ENCODE peak calls at places on chromosomes 12 and 14, in ten cellular contexts. One of them, this sample, is unnamed.

GRCh38 chr12:29741342-29742241 is 42.1 kb downstream of the TMTC1 start:
- DNase-seq in MCF 10A: peak
- DNase-seq in B cell: no peak
- DNase-seq in choroid plexus epithelial cell: peak
- DNase-seq in HepG2: no peak
- DNase-seq in tibial nerve: no peak
- DNase-seq in fibroblast of mammary gland: peak
- DNase-seq in heart left ventricle: no peak
- DNase-seq in BJ: peak
- DNase-seq in A549: no peak
- DNase-seq in this sample: peak

GRCh38 chr12:4562034-4562657 is at the start of gene DYRK4:
- DNase-seq in MCF 10A: no peak
- DNase-seq in B cell: peak
- DNase-seq in choroid plexus epithelial cell: peak
- DNase-seq in HepG2: peak
- DNase-seq in tibial nerve: peak
- DNase-seq in fibroblast of mammary gland: peak
- DNase-seq in heart left ventricle: peak
- DNase-seq in BJ: no peak
- DNase-seq in A549: no peak
- DNase-seq in this sample: peak

GRCh38 chr12:69998011-69998410 is 173.0 kb downstream of the MYRFL start:
- DNase-seq in MCF 10A: no peak
- DNase-seq in B cell: no peak
- DNase-seq in choroid plexus epithelial cell: no peak
- DNase-seq in HepG2: no peak
- DNase-seq in tibial nerve: no peak
- DNase-seq in fibroblast of mammary gland: no peak
- DNase-seq in heart left ventricle: no peak
- DNase-seq in BJ: no peak
- DNase-seq in A549: no peak
- DNase-seq in this sample: no peak

GRCh38 chr12:47184813-47185212 is 105.1 kb upstream of the AMIGO2 start:
- DNase-seq in MCF 10A: peak
- DNase-seq in B cell: no peak
- DNase-seq in choroid plexus epithelial cell: peak
- DNase-seq in HepG2: no peak
- DNase-seq in tibial nerve: no peak
- DNase-seq in fibroblast of mammary gland: no peak
- DNase-seq in heart left ventricle: no peak
- DNase-seq in BJ: no peak
- DNase-seq in A549: no peak
- DNase-seq in this sample: no peak

GRCh38 chr14:69034612-69035262 is 55.6 kb upstream of the ACTN1 start:
- DNase-seq in MCF 10A: peak
- DNase-seq in B cell: no peak
- DNase-seq in choroid plexus epithelial cell: peak
- DNase-seq in HepG2: no peak
- DNase-seq in tibial nerve: no peak
- DNase-seq in fibroblast of mammary gland: no peak
- DNase-seq in heart left ventricle: no peak
- DNase-seq in BJ: no peak
- DNase-seq in A549: no peak
- DNase-seq in this sample: peak

GRCh38 chr12:68856510-68856909 is 48.5 kb downstream of the MDM2 start:
- DNase-seq in MCF 10A: no peak
- DNase-seq in B cell: no peak
- DNase-seq in choroid plexus epithelial cell: no peak
- DNase-seq in HepG2: no peak
- DNase-seq in tibial nerve: no peak
- DNase-seq in fibroblast of mammary gland: no peak
- DNase-seq in heart left ventricle: no peak
- DNase-seq in BJ: no peak
- DNase-seq in A549: no peak
- DNase-seq in this sample: no peak

GRCh38 chr14:96309907-96310330 is 53.2 kb downstream of the ATG2B start:
- DNase-seq in MCF 10A: no peak
- DNase-seq in B cell: no peak
- DNase-seq in choroid plexus epithelial cell: peak
- DNase-seq in HepG2: peak
- DNase-seq in tibial nerve: no peak
- DNase-seq in fibroblast of mammary gland: peak
- DNase-seq in heart left ventricle: no peak
- DNase-seq in BJ: no peak
- DNase-seq in A549: peak
- DNase-seq in this sample: no peak

GRCh38 chr14:93894992-93895391 is 32.2 kb upstream of the FAM181A start:
- DNase-seq in MCF 10A: no peak
- DNase-seq in B cell: no peak
- DNase-seq in choroid plexus epithelial cell: no peak
- DNase-seq in HepG2: no peak
- DNase-seq in tibial nerve: no peak
- DNase-seq in fibroblast of mammary gland: no peak
- DNase-seq in heart left ventricle: no peak
- DNase-seq in BJ: no peak
- DNase-seq in A549: no peak
- DNase-seq in this sample: no peak

GRCh38 chr12:54251667-54252284 is 28.1 kb downstream of the CBX5 start:
- DNase-seq in MCF 10A: peak
- DNase-seq in B cell: peak
- DNase-seq in choroid plexus epithelial cell: peak
- DNase-seq in HepG2: peak
- DNase-seq in tibial nerve: no peak
- DNase-seq in fibroblast of mammary gland: peak
- DNase-seq in heart left ventricle: no peak
- DNase-seq in BJ: no peak
- DNase-seq in A549: peak
- DNase-seq in this sample: peak

GRCh38 chr12:6163554-6164060 is 36.6 kb upstream of the CD9 start:
- DNase-seq in MCF 10A: no peak
- DNase-seq in B cell: no peak
- DNase-seq in choroid plexus epithelial cell: no peak
- DNase-seq in HepG2: no peak
- DNase-seq in tibial nerve: no peak
- DNase-seq in fibroblast of mammary gland: no peak
- DNase-seq in heart left ventricle: no peak
- DNase-seq in BJ: no peak
- DNase-seq in A549: no peak
- DNase-seq in this sample: no peak

GRCh38 chr12:101086490-101086889 is 123.5 kb downstream of the SLC5A8 start:
- DNase-seq in MCF 10A: peak
- DNase-seq in B cell: no peak
- DNase-seq in choroid plexus epithelial cell: peak
- DNase-seq in HepG2: no peak
- DNase-seq in tibial nerve: no peak
- DNase-seq in fibroblast of mammary gland: peak
- DNase-seq in heart left ventricle: no peak
- DNase-seq in BJ: peak
- DNase-seq in A549: no peak
- DNase-seq in this sample: peak

DNA sequence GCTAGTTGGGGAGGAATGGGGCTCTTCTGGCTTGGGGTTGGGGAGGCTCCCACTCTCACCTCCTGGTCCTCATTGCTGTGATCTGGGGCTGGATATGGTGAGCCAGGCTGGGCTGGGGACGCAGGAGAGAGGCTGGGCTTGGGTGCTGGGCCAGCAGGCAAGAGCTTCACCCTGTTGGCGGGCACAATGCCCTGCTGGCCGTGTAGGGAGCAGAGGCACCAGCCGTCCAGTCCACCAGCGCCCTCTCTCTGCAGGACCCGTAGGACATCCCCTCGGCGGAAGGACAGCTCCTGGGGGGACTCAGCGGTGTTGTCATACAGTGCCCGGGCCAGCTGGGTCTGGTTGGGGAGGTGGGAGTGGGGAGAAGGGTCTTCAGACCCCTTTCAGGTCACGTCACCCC is 4.5 kb downstream of the EFS start:
- DNase-seq in MCF 10A: no peak
- DNase-seq in B cell: no peak
- DNase-seq in choroid plexus epithelial cell: no peak
- DNase-seq in HepG2: peak
- DNase-seq in tibial nerve: no peak
- DNase-seq in fibroblast of mammary gland: no peak
- DNase-seq in heart left ventricle: no peak
- DNase-seq in BJ: no peak
- DNase-seq in A549: peak
- DNase-seq in this sample: no peak
- TF ChIP-seq CTCF in MCF 10A: no peak
- TF ChIP-seq CTCF in B cell: no peak
- TF ChIP-seq CTCF in choroid plexus epithelial cell: no peak
- TF ChIP-seq CTCF in HepG2: peak
- TF ChIP-seq CTCF in tibial nerve: no peak
- TF ChIP-seq CTCF in fibroblast of mammary gland: no peak
- TF ChIP-seq CTCF in heart left ventricle: no peak
- TF ChIP-seq CTCF in BJ: peak
- TF ChIP-seq CTCF in A549: peak
- TF ChIP-seq CTCF in this sample: peak

DNA sequence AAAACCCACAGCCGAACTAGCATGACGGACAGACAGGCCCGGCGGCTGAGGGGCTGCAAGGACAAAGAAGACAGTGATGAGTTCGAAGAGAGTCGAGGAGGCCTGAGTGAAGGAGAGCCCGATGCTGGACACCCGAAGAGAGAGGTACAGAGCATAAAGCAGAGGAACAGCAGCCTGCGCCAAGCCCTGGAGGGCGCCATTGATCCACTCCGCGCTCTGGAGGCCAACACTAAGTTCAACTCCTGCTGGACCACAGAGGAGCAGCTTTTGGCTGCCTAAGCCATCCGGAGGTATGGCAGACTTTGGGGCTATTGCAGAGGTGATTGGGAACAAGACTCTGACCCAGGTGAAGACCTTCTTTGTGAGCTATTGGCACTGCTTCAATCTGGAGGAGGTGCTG is 7.8 kb upstream of the PLXNC1 start:
- DNase-seq in MCF 10A: peak
- DNase-seq in B cell: peak
- DNase-seq in choroid plexus epithelial cell: peak
- DNase-seq in HepG2: peak
- DNase-seq in tibial nerve: no peak
- DNase-seq in fibroblast of mammary gland: peak
- DNase-seq in heart left ventricle: no peak
- DNase-seq in BJ: no peak
- DNase-seq in A549: peak
- DNase-seq in this sample: no peak
- TF ChIP-seq CTCF in MCF 10A: no peak
- TF ChIP-seq CTCF in B cell: peak
- TF ChIP-seq CTCF in choroid plexus epithelial cell: peak
- TF ChIP-seq CTCF in HepG2: peak
- TF ChIP-seq CTCF in tibial nerve: no peak
- TF ChIP-seq CTCF in fibroblast of mammary gland: peak
- TF ChIP-seq CTCF in heart left ventricle: no peak
- TF ChIP-seq CTCF in BJ: peak
- TF ChIP-seq CTCF in A549: peak
- TF ChIP-seq CTCF in this sample: peak

DNA sequence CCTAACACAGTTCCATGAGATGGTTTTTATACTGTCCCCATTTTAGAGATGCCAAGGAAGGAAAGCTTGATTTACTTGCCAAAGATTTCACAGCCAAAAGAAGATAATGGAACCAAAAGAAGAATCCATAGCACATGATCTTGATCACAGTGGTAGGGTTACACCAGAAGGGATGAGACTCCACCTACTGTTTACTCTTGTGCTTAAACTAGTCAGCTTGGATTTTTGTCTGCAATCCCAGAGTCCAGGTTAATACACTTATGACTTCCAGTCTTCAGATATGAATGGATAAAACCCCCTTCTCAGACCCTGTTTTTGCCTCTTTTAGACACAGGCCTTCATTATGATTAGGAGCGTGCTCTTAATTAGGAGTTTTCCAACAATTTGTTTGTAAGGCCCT is 454.2 kb downstream of the AEBP2 start:
- DNase-seq in MCF 10A: peak
- DNase-seq in B cell: no peak
- DNase-seq in choroid plexus epithelial cell: peak
- DNase-seq in HepG2: no peak
- DNase-seq in tibial nerve: no peak
- DNase-seq in fibroblast of mammary gland: peak
- DNase-seq in heart left ventricle: no peak
- DNase-seq in BJ: no peak
- DNase-seq in A549: peak
- DNase-seq in this sample: peak
- TF ChIP-seq CTCF in MCF 10A: peak
- TF ChIP-seq CTCF in B cell: no peak
- TF ChIP-seq CTCF in choroid plexus epithelial cell: peak
- TF ChIP-seq CTCF in HepG2: peak
- TF ChIP-seq CTCF in tibial nerve: no peak
- TF ChIP-seq CTCF in fibroblast of mammary gland: peak
- TF ChIP-seq CTCF in heart left ventricle: no peak
- TF ChIP-seq CTCF in BJ: peak
- TF ChIP-seq CTCF in A549: peak
- TF ChIP-seq CTCF in this sample: peak

GRCh38 chr12:119642986-119643385 is 24.9 kb upstream of the PRKAB1 start:
- DNase-seq in MCF 10A: no peak
- DNase-seq in B cell: no peak
- DNase-seq in choroid plexus epithelial cell: no peak
- DNase-seq in HepG2: no peak
- DNase-seq in tibial nerve: no peak
- DNase-seq in fibroblast of mammary gland: no peak
- DNase-seq in heart left ventricle: no peak
- DNase-seq in BJ: no peak
- DNase-seq in A549: no peak
- DNase-seq in this sample: no peak
- TF ChIP-seq CTCF in MCF 10A: peak
- TF ChIP-seq CTCF in B cell: peak
- TF ChIP-seq CTCF in choroid plexus epithelial cell: peak
- TF ChIP-seq CTCF in HepG2: peak
- TF ChIP-seq CTCF in tibial nerve: peak
- TF ChIP-seq CTCF in fibroblast of mammary gland: no peak
- TF ChIP-seq CTCF in heart left ventricle: no peak
- TF ChIP-seq CTCF in BJ: no peak
- TF ChIP-seq CTCF in A549: no peak
- TF ChIP-seq CTCF in this sample: peak

This sample was measured in brain microvascular endothelial cell.